ENCODE peak calls at places on chromosomes 11 and 22, in four cellular contexts. K, M, H and G are unnamed samples.

GRCh38 chr22:41713004-41713403 is 13.7 kb downstream of the MEI1 start:
- DNase-seq in K (no peak), M (no peak), H (no peak), G (no peak)

GRCh38 chr22:48838846-48839730 is 988.6 kb downstream of the BRD1 start:
- DNase-seq in K (no peak), M (no peak), H (no peak), G (no peak)

GRCh38 chr22:28799125-28799833 is 1.1 kb downstream of the XBP1 start:
- DNase-seq in K (peak; percentile 32), M (peak; percentile 82), H (peak; percentile 95), G (peak; percentile 69)

GRCh38 chr11:92830382-92831148 is 138.9 kb upstream of the MTNR1B start:
- DNase-seq in K (no peak), M (no peak), H (no peak), G (no peak)

GRCh38 chr11:62267576-62267975 is 2.4 kb upstream of the SCGB2A2 start:
- DNase-seq in K (no peak), M (no peak), H (no peak), G (no peak)

GRCh38 chr11:73570415-73571114 is 27.3 kb downstream of the FAM168A start:
- DNase-seq in K (no peak), M (peak; percentile 17), H (no peak), G (no peak)

GRCh38 chr22:23227380-23227779 is 47.1 kb downstream of the BCR start:
- DNase-seq in K (no peak), M (no peak), H (no peak), G (no peak)

GRCh38 chr11:31764766-31765165 is 46.4 kb downstream of the PAX6 start:
- DNase-seq in K (peak; percentile 48), M (no peak), H (no peak), G (peak; percentile 93)

GRCh38 chr11:62201376-62201775 is 7.1 kb upstream of the SCGB2A1 start:
- DNase-seq in K (no peak), M (no peak), H (no peak), G (no peak)

GRCh38 chr22:50027639-50028537 is 15.3 kb upstream of the IL17REL start:
- DNase-seq in K (no peak), M (no peak), H (peak; percentile 4), G (no peak)

GRCh38 chr22:45441158-45441557 is 27.7 kb downstream of the RIBC2 start:
- DNase-seq in K (peak; percentile 73), M (peak; percentile 21), H (peak; percentile 78), G (peak; percentile 64)

GRCh38 chr11:33699515-33700424 is 856 bp downstream of the C11orf91 start:
- DNase-seq in K (no peak), M (no peak), H (no peak), G (no peak)

GRCh38 chr11:110074499-110074898 is 18.7 kb upstream of the ZC3H12C start:
- DNase-seq in K (no peak), M (no peak), H (no peak), G (no peak)

GRCh38 chr11:72228844-72229231 is 4.3 kb downstream of the INPPL1 start:
- DNase-seq in K (no peak), M (no peak), H (no peak), G (no peak)

GRCh38 chr11:65504671-65505433 is 6.0 kb downstream of the MALAT1 start:
- DNase-seq in K (no peak), M (peak; percentile 35), H (peak; percentile 47), G (no peak)

GRCh38 chr11:133934096-133934495 is 22.7 kb downstream of the IGSF9B start:
- DNase-seq in K (no peak), M (no peak), H (no peak), G (no peak)

GRCh38 chr22:30127749-30128166 is 47.5 kb downstream of the HORMAD2 start:
- DNase-seq in K (no peak), M (no peak), H (peak; percentile 43), G (no peak)

GRCh38 chr11:82949352-82949751 is 47.8 kb downstream of the DDIAS start:
- DNase-seq in K (no peak), M (no peak), H (no peak), G (no peak)

GRCh38 chr11:108853864-108854263 is 189.0 kb downstream of the DDX10 start:
- DNase-seq in K (peak; percentile 69), M (peak; percentile 49), H (no peak), G (peak; percentile 31)

GRCh38 chr22:33747576-33748180 is 172.6 kb downstream of the LARGE1 start:
- DNase-seq in K (no peak), M (no peak), H (no peak), G (no peak)

GRCh38 chr11:9208726-9209501 is 56.2 kb downstream of the DENND5A start:
- DNase-seq in K (peak; percentile 32), M (no peak), H (no peak), G (no peak)

DNA sequence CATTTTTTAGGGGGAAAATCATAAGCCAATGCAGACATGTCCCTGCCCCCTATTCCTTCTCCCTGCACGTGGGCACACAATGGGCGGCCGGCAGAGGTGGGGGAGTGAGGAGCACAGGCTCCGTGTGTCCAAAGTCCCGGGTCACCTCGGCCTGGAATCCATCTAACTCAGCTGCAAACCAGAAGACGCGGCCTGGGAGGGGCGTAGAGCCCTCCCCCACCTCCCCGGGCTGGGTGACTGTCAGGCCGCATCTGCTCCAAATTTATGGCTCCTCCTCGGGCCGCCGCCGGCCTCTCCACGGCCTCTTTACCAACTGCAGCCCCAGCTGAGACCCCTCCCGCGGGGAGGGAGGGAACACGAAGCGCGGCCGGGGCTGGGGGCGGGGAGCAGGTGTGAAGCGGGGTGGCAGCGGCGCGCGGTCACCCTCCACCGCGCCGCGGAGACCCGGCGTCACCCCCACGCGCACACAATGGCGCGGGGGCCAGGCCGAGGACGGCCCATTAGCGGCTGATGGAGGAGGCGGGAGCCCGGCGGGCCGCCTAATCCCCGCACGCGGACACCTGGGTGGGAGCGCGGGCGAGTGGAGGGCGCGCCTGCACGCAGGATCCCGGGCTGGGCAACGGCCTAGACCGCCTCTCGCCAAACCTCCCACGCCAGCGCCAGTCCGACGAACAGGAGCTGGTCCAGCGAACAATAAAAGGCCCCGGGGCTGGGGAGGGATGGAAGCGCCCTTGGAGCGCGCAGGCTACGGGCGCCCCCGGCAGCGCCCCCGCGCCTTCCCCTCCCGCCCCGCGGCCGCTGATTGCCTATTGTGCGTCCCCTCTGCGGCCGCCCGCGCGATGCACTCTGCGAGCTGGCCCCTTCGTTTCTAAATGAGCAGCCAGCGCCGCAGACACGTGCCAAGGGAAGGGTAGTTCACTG is 25.9 kb upstream of the ROBO3 start:
- DNase-seq in K (peak; percentile 80), M (no peak), H (no peak), G (no peak)
- TF ChIP-seq EZH2 in K (peak; percentile 76), M (peak; percentile 100), H (peak; percentile 74), G (peak; percentile 87)

GRCh38 chr11:70040452-70040851 is 37.7 kb upstream of the ANO1 start:
- DNase-seq in K (no peak), M (no peak), H (no peak), G (no peak)

GRCh38 chr11:70040869-70041501 is 37.1 kb upstream of the ANO1 start:
- DNase-seq in K (no peak), M (no peak), H (no peak), G (no peak)

GRCh38 chr11:70046089-70046488 is 32.0 kb upstream of the ANO1 start:
- DNase-seq in K (no peak), M (no peak), H (no peak), G (no peak)

GRCh38 chr11:70048279-70049024 is 29.7 kb upstream of the ANO1 start:
- DNase-seq in K (peak; percentile 69), M (no peak), H (no peak), G (peak; percentile 31)

GRCh38 chr11:70043482-70043881 is 34.6 kb upstream of the ANO1 start:
- DNase-seq in K (no peak), M (no peak), H (no peak), G (no peak)
- H3K9me3 ChIP-seq in K (peaks cover 14% of the 10 kb centered on the region), M (no peaks in the 10 kb centered on the region), H (no peaks in the 10 kb centered on the region), G (peaks cover 22% of the 10 kb centered on the region)

GRCh38 chr11:123086315-123086714 is 24.4 kb upstream of the HSPA8 start:
- DNase-seq in K (no peak), M (no peak), H (no peak), G (no peak)
- H3K27ac ChIP-seq in K (no peak overlapping the region), M (no peak overlapping the region), H (no peak overlapping the region), G (no peak overlapping the region)

GRCh38 chr11:27723685-27724084 is 23.4 kb upstream of the BDNF start:
- DNase-seq in K (no peak), M (no peak), H (no peak), G (no peak)

GRCh38 chr11:27722945-27723344 is 22.7 kb upstream of the BDNF start:
- DNase-seq in K (peak; percentile 55), M (no peak), H (no peak), G (no peak)

GRCh38 chr11:27720277-27720830 is 20.1 kb upstream of the BDNF start:
- DNase-seq in K (peak; percentile 94), M (peak; percentile 52), H (peak; percentile 65), G (peak; percentile 90)

GRCh38 chr11:27721505-27722116 is 21.4 kb upstream of the BDNF start:
- DNase-seq in K (peak; percentile 9), M (no peak), H (no peak), G (no peak)

DNA sequence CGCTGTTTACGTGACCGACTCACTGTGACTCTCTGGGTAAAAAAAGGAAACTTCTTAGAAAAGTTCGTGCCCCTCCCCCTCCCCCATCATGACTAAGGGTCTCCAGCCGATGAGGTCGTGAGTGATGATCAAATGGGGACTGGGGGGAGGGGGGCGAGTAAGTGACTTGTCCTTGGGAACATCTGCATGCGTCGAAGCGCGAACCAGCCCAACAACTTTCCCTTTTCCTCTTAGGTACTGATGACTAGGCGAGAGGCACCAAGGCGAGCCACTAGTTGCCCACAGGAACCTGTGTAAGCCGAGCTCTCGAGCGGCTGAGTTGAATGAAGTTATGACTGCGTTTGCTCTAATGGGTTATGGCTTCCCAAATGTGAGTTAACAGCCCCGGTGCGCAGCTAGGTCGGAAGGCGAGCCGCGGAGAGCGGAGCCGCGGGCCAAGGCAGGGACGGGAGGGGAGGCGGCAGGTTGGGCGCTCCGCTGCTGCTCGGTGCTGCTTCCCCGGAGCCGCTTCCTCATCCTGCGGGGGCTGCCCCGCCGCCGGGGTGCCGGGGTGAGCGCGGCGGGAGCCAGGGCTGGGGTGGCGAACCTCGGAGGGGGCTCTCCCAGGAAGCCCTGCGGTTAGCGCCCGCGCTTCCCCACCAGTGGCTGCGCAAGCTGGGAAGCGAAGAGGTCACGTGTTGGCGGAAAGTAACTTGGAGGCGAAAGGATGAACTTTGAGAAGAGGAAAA is 22.0 kb upstream of the BDNF start:
- DNase-seq in K (peak; percentile 58), M (peak; percentile 26), H (peak; percentile 28), G (peak; percentile 52)
- TF ChIP-seq EZH2 in K (peak; percentile 86), M (peak; percentile 1), H (peak; percentile 4), G (peak; percentile 93)

GRCh38 chr22:27022256-27022655 is 364.9 kb downstream of the MIAT start:
- DNase-seq in K (no peak), M (no peak), H (no peak), G (no peak)
- H3K9me3 ChIP-seq in K (no peaks in the 10 kb centered on the region), M (no peaks in the 10 kb centered on the region), H (no peaks in the 10 kb centered on the region), G (no peaks in the 10 kb centered on the region)

GRCh38 chr22:20807315-20807752 is 33.4 kb downstream of the SERPIND1 start:
- DNase-seq in K (no peak), M (no peak), H (peak; percentile 82), G (peak; percentile 35)
- H3K27ac ChIP-seq in K (no peak overlapping the region), M (no peak overlapping the region), H (peak overlapping the region; percentile 65), G (no peak overlapping the region)

GRCh38 chr11:3169235-3169951 is 4.3 kb upstream of the OSBPL5 start:
- DNase-seq in K (peak; percentile 52), M (peak; percentile 61), H (peak; percentile 66), G (peak; percentile 50)
- TF ChIP-seq EZH2 in K (no peak), M (no peak), H (no peak), G (no peak)